ENCODE peak calls at places on chromosomes 7 and 10, in seven cellular contexts. B is DMS53; F is stimulated activated CD4-positive, alpha-beta T cell treated with anti-CD3 and anti-CD28 coated beads, Interleukin-12 subunit alpha, Interleukin-12 subunit beta, amount 100 ng/mL, for 4 hours; W is iPS-NIHi11; V is H7; R is HEK293T; O is hepatocyte. X is an unnamed sample.

GRCh38 chr7:15757041-15757995 is 70.8 kb upstream of the MEOX2 start:
- DNase-seq in V (no peak), B (no peak), O (no peak), W (no peak), F (no peak), R (no peak), X (no peak)

GRCh38 chr10:52313350-52314006 is 603 bp upstream of the DKK1 start:
- DNase-seq in F (no peak), B (peak), R (peak), W (peak), O (peak), V (peak), X (peak)

GRCh38 chr10:23391817-23392216 is 47.1 kb upstream of the OTUD1 start:
- DNase-seq in V (no peak), F (no peak), B (no peak), W (no peak), R (no peak), O (no peak), X (no peak)

GRCh38 chr10:103781329-103782061 is 73.9 kb downstream of the SH3PXD2A start:
- DNase-seq in O (peak), R (no peak), B (peak), V (peak), W (no peak), F (no peak), X (peak)

GRCh38 chr7:27155816-27156507 is 513 bp downstream of the HOXA7 start:
- DNase-seq in W (no peak), O (no peak), F (no peak), V (peak), R (no peak), B (no peak), X (peak)

GRCh38 chr7:42237162-42237821 is at the start of gene GLI3:
- DNase-seq in R (peak), V (peak), B (peak), F (peak), W (peak), O (peak), X (peak)

GRCh38 chr7:30531286-30531685 is 26.7 kb upstream of the GGCT start:
- DNase-seq in O (no peak), V (no peak), F (no peak), B (no peak), R (no peak), W (no peak), X (no peak)

GRCh38 chr7:123769371-123769770 is 20.6 kb upstream of the WASL start:
- DNase-seq in B (peak), V (no peak), F (no peak), R (no peak), W (no peak), O (no peak), X (no peak)

GRCh38 chr10:62842983-62843382 is 26.8 kb upstream of the EGR2 start:
- DNase-seq in F (no peak), O (no peak), W (no peak), B (no peak), V (no peak), R (no peak), X (no peak)

GRCh38 chr10:72597897-72598296 is 28.0 kb downstream of the MICU1 start:
- DNase-seq in F (no peak), V (no peak), R (no peak), O (no peak), W (no peak), B (no peak), X (no peak)

GRCh38 chr10:44786451-44786850 is 124.7 kb upstream of the TMEM72 start:
- DNase-seq in O (peak), R (no peak), W (no peak), F (no peak), B (no peak), V (no peak), X (peak)

GRCh38 chr10:122849900-122850605 is 4.4 kb upstream of the CUZD1 start:
- DNase-seq in O (no peak), F (no peak), R (no peak), W (no peak), B (peak), V (no peak), X (no peak)

GRCh38 chr7:44955733-44956132 is 23.1 kb downstream of the MYO1G start:
- DNase-seq in V (no peak), O (no peak), B (no peak), R (no peak), W (no peak), F (no peak), X (no peak)

GRCh38 chr10:110059965-110060364 is 52.2 kb downstream of the ADD3 start:
- DNase-seq in R (no peak), B (no peak), O (no peak), F (no peak), W (no peak), V (no peak), X (no peak)

GRCh38 chr7:150931199-150931869 is 46.8 kb downstream of the KCNH2 start:
- DNase-seq in W (no peak), F (no peak), R (no peak), V (no peak), B (no peak), O (no peak), X (no peak)

GRCh38 chr7:138907438-138907837 is 73.8 kb downstream of the KIAA1549 start:
- DNase-seq in V (no peak), F (no peak), B (no peak), R (no peak), W (no peak), O (no peak), X (no peak)

GRCh38 chr10:94108200-94108599 is 114.5 kb downstream of the PLCE1 start:
- DNase-seq in W (no peak), O (no peak), V (no peak), B (no peak), R (no peak), F (no peak), X (no peak)

GRCh38 chr10:6649107-6649720 is 69.1 kb upstream of the PRKCQ start:
- DNase-seq in R (no peak), V (no peak), W (no peak), F (no peak), O (no peak), B (no peak), X (peak)

GRCh38 chr10:49600781-49601400 is 9.2 kb upstream of the SLC18A3 start:
- DNase-seq in W (no peak), B (no peak), O (no peak), F (no peak), V (peak), R (no peak), X (no peak)

GRCh38 chr10:59905735-59906416 is 480 bp downstream of the CCDC6 start:
- DNase-seq in B (peak), V (peak), O (peak), R (no peak), W (no peak), F (peak), X (no peak)

GRCh38 chr7:131459256-131459655 is 97.2 kb downstream of the PODXL start:
- DNase-seq in V (no peak), W (no peak), F (no peak), B (no peak), O (peak), R (no peak), X (no peak)

GRCh38 chr7:95980073-95980655 is 207.8 kb downstream of the DYNC1I1 start:
- DNase-seq in R (peak), V (no peak), B (no peak), O (peak), W (no peak), F (no peak), X (no peak)

GRCh38 chr7:73973091-73973490 is 54.9 kb upstream of the ELN start:
- DNase-seq in R (no peak), V (no peak), W (no peak), O (no peak), B (no peak), F (no peak), X (no peak)

GRCh38 chr10:71735709-71736569 is 16.4 kb upstream of the C10orf105 start:
- DNase-seq in B (no peak), W (peak), R (no peak), V (peak), F (peak), O (no peak), X (no peak)

GRCh38 chr10:114042895-114043531 is 653 bp upstream of the ADRB1 start:
- DNase-seq in W (peak), V (peak), F (no peak), B (peak), O (peak), R (peak), X (peak)

GRCh38 chr10:129851941-129852650 is 112.0 kb downstream of the EBF3 start:
- DNase-seq in W (no peak), R (no peak), O (no peak), V (no peak), F (no peak), B (no peak), X (no peak)

GRCh38 chr7:25383402-25383801 is 155.1 kb upstream of the NPVF start:
- DNase-seq in R (no peak), B (no peak), W (no peak), O (no peak), F (no peak), V (no peak), X (no peak)

GRCh38 chr7:150737265-150738055 is at the start of gene GIMAP5:
- DNase-seq in O (no peak), B (no peak), R (no peak), F (peak), W (no peak), V (no peak), X (no peak)

GRCh38 chr10:6365384-6365783 is 162.7 kb downstream of the PFKFB3 start:
- DNase-seq in B (no peak), V (no peak), F (no peak), O (no peak), W (no peak), R (no peak), X (peak)

GRCh38 chr10:92024700-92025099 is 101.1 kb downstream of the BTAF1 start:
- DNase-seq in B (no peak), O (no peak), F (no peak), V (no peak), W (no peak), R (no peak), X (no peak)

GRCh38 chr10:34814228-34815173 is 595 bp downstream of the PARD3 start:
- DNase-seq in V (peak), O (peak), R (peak), W (peak), B (peak), F (no peak), X (peak)

GRCh38 chr7:1973321-1974251 is 259.2 kb downstream of the MAD1L1 start:
- DNase-seq in B (no peak), O (no peak), V (no peak), W (no peak), R (no peak), F (no peak), X (no peak)

GRCh38 chr7:140160308-140160707 is 16.5 kb downstream of the KDM7A start:
- DNase-seq in F (no peak), R (no peak), O (no peak), V (peak), W (peak), B (no peak), X (peak)

GRCh38 chr7:158646766-158647474 is 57.7 kb downstream of the NCAPG2 start:
- DNase-seq in F (no peak), R (peak), O (no peak), W (peak), B (peak), V (peak), X (peak)

GRCh38 chr10:43680035-43680434 is 31.4 kb upstream of the ZNF32 start:
- DNase-seq in F (no peak), B (peak), O (no peak), R (no peak), W (no peak), V (no peak), X (no peak)

GRCh38 chr10:68348265-68348741 is 15.6 kb upstream of the PBLD start:
- DNase-seq in W (peak), F (peak), O (peak), R (peak), V (peak), B (peak), X (peak)

GRCh38 chr10:20855398-20856038 is 41.6 kb downstream of the NEBL start:
- DNase-seq in F (no peak), W (no peak), V (no peak), B (peak), R (peak), O (peak), X (peak)

GRCh38 chr10:100518761-100519241 is 860 bp downstream of the SEC31B start:
- DNase-seq in B (peak), O (peak), V (peak), W (peak), R (peak), F (peak), X (peak)